ENCODE peak calls at places on chromosome X, in eight cellular contexts. F, I, X, Z, S, L, P and Q are unnamed samples.

GRCh38 chrX:53984895-53985294 is 59.4 kb downstream of the PHF8 start:
- DNase-seq in F (no peak), I (no peak), X (no peak), Z (no peak), S (no peak), L (no peak), P (no peak), Q (no peak)

GRCh38 chrX:41014776-41015175 is 70.5 kb upstream of the USP9X start:
- DNase-seq in F (no peak), I (no peak), X (no peak), Z (no peak), S (no peak), L (peak), P (peak), Q (peak)

GRCh38 chrX:135295238-135295943 is 13.9 kb upstream of the ETDC start:
- DNase-seq in F (peak), I (peak), X (peak), Z (peak), S (no peak), L (peak), P (peak), Q (no peak)

GRCh38 chrX:140815868-140816267 is 106.3 kb downstream of the LINC00632 start:
- DNase-seq in F (no peak), I (peak), X (no peak), Z (no peak), S (no peak), L (peak), P (peak), Q (peak)

GRCh38 chrX:41026326-41027136 is 58.7 kb upstream of the USP9X start:
- DNase-seq in F (no peak), I (no peak), X (no peak), Z (peak), S (no peak), L (no peak), P (no peak), Q (no peak)

GRCh38 chrX:131830400-131831184 is 192.5 kb upstream of the STK26 start:
- DNase-seq in F (no peak), I (peak), X (no peak), Z (peak), S (peak), L (peak), P (peak), Q (peak)

GRCh38 chrX:15334561-15334960 is 762 bp downstream of the PIGA start:
- DNase-seq in F (peak), I (peak), X (no peak), Z (no peak), S (no peak), L (peak), P (peak), Q (peak)

GRCh38 chrX:34656842-34657780 is at the start of gene TMEM47:
- DNase-seq in F (peak), I (peak), X (peak), Z (peak), S (peak), L (peak), P (peak), Q (peak)

GRCh38 chrX:13699183-13699826 is 10.4 kb downstream of the RAB9A start:
- DNase-seq in F (peak), I (peak), X (no peak), Z (no peak), S (no peak), L (peak), P (peak), Q (no peak)

DNA sequence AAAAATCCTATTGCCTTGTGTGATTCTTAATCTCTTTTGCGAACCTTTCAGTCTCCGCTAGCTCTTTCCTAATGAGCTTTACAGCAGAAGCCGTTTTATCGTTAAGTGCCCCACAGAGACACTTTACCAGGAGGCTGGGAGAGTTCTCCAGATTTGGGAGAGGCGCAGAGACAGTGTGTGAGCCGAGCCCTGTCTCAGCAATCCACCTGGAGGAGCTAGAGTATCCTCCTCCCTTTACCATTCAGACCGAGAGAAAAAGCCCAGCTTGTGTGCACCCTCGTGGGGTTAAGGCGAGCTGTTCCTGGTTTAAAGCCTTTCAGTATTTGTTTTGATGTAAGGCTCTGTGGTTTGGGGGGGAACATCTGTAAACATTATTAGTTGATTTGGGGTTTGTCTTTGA is 54.9 kb upstream of the MTM1 start:
- DNase-seq in F (no peak), I (no peak), X (no peak), Z (no peak), S (no peak), L (no peak), P (no peak), Q (no peak)
- TF ChIP-seq CTCF in F (no peak), I (no peak), X (no peak), Z (no peak), S (no peak), L (no peak), P (no peak), Q (no peak)

GRCh38 chrX:50988649-50989048 is 78.1 kb downstream of the BMP15 start:
- DNase-seq in F (peak), I (peak), X (no peak), Z (peak), S (no peak), L (peak), P (peak), Q (peak)
- TF ChIP-seq CTCF in F (peak), I (peak), X (peak), Z (peak), S (peak), L (peak), P (peak), Q (peak)

GRCh38 chrX:2574271-2574670 is 73.5 kb upstream of the DHRSX start:
- DNase-seq in F (no peak), I (no peak), X (no peak), Z (no peak), S (no peak), L (no peak), P (no peak), Q (no peak)
- TF ChIP-seq CTCF in F (no peak), I (no peak), X (no peak), Z (no peak), S (no peak), L (no peak), P (no peak), Q (no peak)

GRCh38 chrX:101163166-101163565 is 56.4 kb upstream of the DRP2 start:
- DNase-seq in F (no peak), I (no peak), X (no peak), Z (no peak), S (no peak), L (peak), P (no peak), Q (no peak)

GRCh38 chrX:101164766-101165590 is 54.6 kb upstream of the DRP2 start:
- DNase-seq in F (no peak), I (peak), X (no peak), Z (no peak), S (no peak), L (peak), P (peak), Q (no peak)

GRCh38 chrX:101160001-101160400 is 59.6 kb upstream of the DRP2 start:
- DNase-seq in F (no peak), I (no peak), X (no peak), Z (no peak), S (no peak), L (no peak), P (peak), Q (no peak)
- TF ChIP-seq CTCF in F (no peak), I (no peak), X (no peak), Z (no peak), S (no peak), L (no peak), P (no peak), Q (no peak)

GRCh38 chrX:83495882-83496281 is 12.2 kb upstream of the POU3F4 start:
- DNase-seq in F (no peak), I (no peak), X (no peak), Z (no peak), S (no peak), L (no peak), P (no peak), Q (no peak)

GRCh38 chrX:83501003-83501402 is 7.1 kb upstream of the POU3F4 start:
- DNase-seq in F (no peak), I (no peak), X (no peak), Z (no peak), S (no peak), L (no peak), P (no peak), Q (no peak)

DNA sequence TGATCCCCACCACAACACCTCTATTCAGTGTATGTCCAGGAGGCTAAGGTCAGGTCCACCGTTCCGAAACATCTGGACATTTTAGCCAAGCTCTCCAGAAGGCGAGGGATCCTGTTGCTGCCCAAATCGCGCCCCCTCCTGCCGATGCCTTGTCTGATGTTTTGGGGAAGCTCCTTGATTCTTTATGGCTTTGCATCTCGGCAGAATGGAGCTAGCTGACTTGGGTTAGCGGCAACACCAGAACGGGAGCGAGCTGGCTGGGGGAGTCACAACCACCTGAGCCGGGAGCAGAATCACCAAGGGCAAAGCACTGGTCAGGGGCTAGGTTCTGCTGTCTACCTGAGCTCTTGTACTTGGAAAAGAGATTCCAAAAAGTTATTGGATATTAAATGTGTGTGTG is 6.5 kb upstream of the POU3F4 start:
- DNase-seq in F (no peak), I (no peak), X (no peak), Z (no peak), S (no peak), L (no peak), P (no peak), Q (no peak)
- TF ChIP-seq CTCF in F (no peak), I (no peak), X (no peak), Z (no peak), S (no peak), L (no peak), P (no peak), Q (no peak)

DNA sequence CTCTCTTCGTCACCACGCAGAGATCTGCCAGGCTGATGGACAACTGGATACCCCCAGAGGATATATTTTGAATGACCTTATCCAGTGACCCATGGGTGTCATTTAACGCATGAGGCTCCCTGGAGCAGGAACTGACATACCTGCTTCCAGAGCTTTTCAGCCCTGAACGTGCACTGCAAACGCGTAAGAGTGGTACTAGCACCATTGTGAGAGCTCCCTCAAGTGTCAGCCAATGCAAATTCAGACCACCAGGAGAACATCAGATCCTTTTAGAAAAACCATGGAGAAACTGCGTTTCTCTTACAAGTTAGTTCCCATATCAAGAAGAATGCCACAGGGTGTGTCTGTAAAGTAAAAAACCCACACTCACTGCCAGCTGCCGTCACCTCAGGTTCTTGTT is 7.3 kb downstream of the TREX2 start:
- DNase-seq in F (no peak), I (peak), X (no peak), Z (peak), S (no peak), L (peak), P (peak), Q (no peak)
- TF ChIP-seq CTCF in F (peak), I (peak), X (peak), Z (peak), S (no peak), L (no peak), P (peak), Q (peak)